ENCODE peak calls at places on chromosomes 2 and 18, in four cellular contexts. D is endothelial cell of umbilical vein, Q is HCT116, I is fibroblast of lung. E is an unnamed sample.

GRCh38 chr2:225486226-225486625 is 86.7 kb downstream of the NYAP2 start:
- DNase-seq in D (no peak), Q (no peak), I (no peak), E (no peak)

GRCh38 chr2:21020031-21020667 is 23.7 kb downstream of the APOB start:
- DNase-seq in D (no peak), Q (no peak), I (no peak), E (no peak)

GRCh38 chr2:42369551-42370229 is 8.7 kb upstream of the COX7A2L start:
- DNase-seq in D (no peak), Q (no peak), I (no peak), E (no peak)

GRCh38 chr2:59073257-59073656 is 832.1 kb upstream of the FANCL start:
- DNase-seq in D (no peak), Q (no peak), I (no peak), E (no peak)

GRCh38 chr2:182894174-182894573 is 27.7 kb upstream of the FRZB start:
- DNase-seq in D (no peak), Q (no peak), I (no peak), E (no peak)

GRCh38 chr2:233794128-233794658 is 16.1 kb downstream of the MROH2A start:
- DNase-seq in D (no peak), Q (no peak), I (no peak), E (no peak)

GRCh38 chr2:71923887-71924533 is 223.7 kb downstream of the CYP26B1 start:
- DNase-seq in D (peak; percentile 66), Q (peak; percentile 72), I (peak; percentile 76), E (peak; percentile 56)

GRCh38 chr18:6868033-6868432 is 138.5 kb downstream of the ARHGAP28 start:
- DNase-seq in D (no peak), Q (no peak), I (no peak), E (no peak)

GRCh38 chr2:235677276-235677788 is 183.5 kb downstream of the AGAP1 start:
- DNase-seq in D (no peak), Q (no peak), I (no peak), E (no peak)

GRCh38 chr2:119387381-119388129 is 20.8 kb downstream of the DBI start:
- DNase-seq in D (peak; percentile 20), Q (no peak), I (peak; percentile 73), E (peak; percentile 76)

GRCh38 chr2:75090770-75091515 is 108.4 kb downstream of the TACR1 start:
- DNase-seq in D (no peak), Q (no peak), I (no peak), E (no peak)

GRCh38 chr18:78934551-78935225 is 44.9 kb upstream of the SALL3 start:
- DNase-seq in D (no peak), Q (no peak), I (no peak), E (no peak)

GRCh38 chr2:180707867-180708205 is 272.6 kb upstream of the UBE2E3 start:
- DNase-seq in D (peak; percentile 26), Q (peak; percentile 16), I (peak; percentile 93), E (peak; percentile 96)

GRCh38 chr2:201127570-201127969 is 11.6 kb downstream of the CFLAR start:
- DNase-seq in D (peak; percentile 96), Q (no peak), I (peak; percentile 61), E (peak; percentile 69)

GRCh38 chr2:227127236-227127635 is 36.8 kb downstream of the COL4A4 start:
- DNase-seq in D (no peak), Q (no peak), I (no peak), E (no peak)

GRCh38 chr2:137380610-137381009 is 583.7 kb upstream of the HNMT start:
- DNase-seq in D (no peak), Q (no peak), I (no peak), E (peak; percentile 82)

GRCh38 chr18:37084912-37085311 is 256.0 kb downstream of the KIAA1328 start:
- DNase-seq in D (no peak), Q (no peak), I (no peak), E (no peak)

GRCh38 chr2:106638609-106639008 is 151.4 kb downstream of the CD8B2 start:
- DNase-seq in D (no peak), Q (no peak), I (no peak), E (no peak)

GRCh38 chr2:106108351-106108750 is 85.8 kb downstream of the UXS1 start:
- DNase-seq in D (peak; percentile 19), Q (no peak), I (peak; percentile 54), E (no peak)

GRCh38 chr2:43073373-43073772 is 153.0 kb downstream of the ZFP36L2 start:
- DNase-seq in D (no peak), Q (no peak), I (peak; percentile 92), E (peak; percentile 94)

GRCh38 chr2:239394978-239395377 is 5.8 kb downstream of the HDAC4 start:
- DNase-seq in D (no peak), Q (no peak), I (no peak), E (no peak)

GRCh38 chr2:207704031-207704430 is 7.4 kb upstream of the CCNYL1 start:
- DNase-seq in D (no peak), Q (no peak), I (no peak), E (no peak)

GRCh38 chr18:48220146-48220499 is 189.1 kb downstream of the ZBTB7C start:
- DNase-seq in D (no peak), Q (no peak), I (no peak), E (no peak)

GRCh38 chr2:60565472-60565871 is 12.0 kb upstream of the BCL11A start:
- DNase-seq in D (no peak), Q (peak; percentile 38), I (peak; percentile 31), E (no peak)

GRCh38 chr2:193463016-193463415 is 1268.3 kb upstream of the TMEFF2 start:
- DNase-seq in D (no peak), Q (no peak), I (no peak), E (no peak)

GRCh38 chr2:163748420-163748819 is 12.6 kb upstream of the FIGN start:
- DNase-seq in D (no peak), Q (no peak), I (no peak), E (peak; percentile 90)

GRCh38 chr2:62456721-62457539 is 49.1 kb downstream of the TMEM17 start:
- DNase-seq in D (peak; percentile 69), Q (no peak), I (peak; percentile 57), E (peak; percentile 74)

GRCh38 chr2:127719301-127720218 is 18.3 kb downstream of the SFT2D3 start:
- DNase-seq in D (no peak), Q (no peak), I (no peak), E (no peak)

GRCh38 chr2:2837768-2838547 is 506.9 kb upstream of the MYT1L start:
- DNase-seq in D (no peak), Q (no peak), I (no peak), E (no peak)

GRCh38 chr18:79982736-79983135 is 5.6 kb downstream of the TXNL4A start:
- DNase-seq in D (no peak), Q (no peak), I (peak; percentile 30), E (no peak)

GRCh38 chr2:118032169-118033013 is 18.5 kb upstream of the CCDC93 start:
- DNase-seq in D (peak; percentile 36), Q (no peak), I (peak; percentile 39), E (peak; percentile 23)

GRCh38 chr2:111209045-111209514 is 88.4 kb downstream of the BCL2L11 start:
- DNase-seq in D (no peak), Q (no peak), I (peak; percentile 50), E (peak; percentile 84)

GRCh38 chr2:136019825-136020224 is 34.4 kb upstream of the DARS1 start:
- DNase-seq in D (no peak), Q (no peak), I (no peak), E (no peak)

GRCh38 chr2:179861777-179862117 is 335 bp upstream of the ZNF385B start:
- DNase-seq in D (no peak), Q (no peak), I (peak; percentile 19), E (peak; percentile 2)

GRCh38 chr2:240501531-240501991 is 56.2 kb downstream of the ANKMY1 start:
- DNase-seq in D (no peak), Q (no peak), I (no peak), E (no peak)

GRCh38 chr2:120422761-120423160 is 76.8 kb downstream of the INHBB start:
- DNase-seq in D (no peak), Q (no peak), I (no peak), E (no peak)

GRCh38 chr18:59718108-59719057 is 21.2 kb upstream of the CCBE1 start:
- DNase-seq in D (peak; percentile 7), Q (no peak), I (peak; percentile 81), E (peak; percentile 81)

GRCh38 chr2:63842149-63843061 is 709 bp downstream of the UGP2 start:
- DNase-seq in D (peak; percentile 51), Q (no peak), I (peak; percentile 93), E (peak; percentile 56)

GRCh38 chr2:160406591-160407392 is 86.8 kb downstream of the RBMS1 start:
- DNase-seq in D (peak; percentile 77), Q (peak; percentile 24), I (peak; percentile 82), E (peak; percentile 80)

GRCh38 chr2:160409480-160409879 is 84.1 kb downstream of the RBMS1 start:
- DNase-seq in D (no peak), Q (no peak), I (no peak), E (no peak)

GRCh38 chr2:160408205-160408561 is 85.4 kb downstream of the RBMS1 start:
- DNase-seq in D (peak; percentile 27), Q (no peak), I (no peak), E (no peak)

GRCh38 chr2:160408575-160409291 is 84.9 kb downstream of the RBMS1 start:
- DNase-seq in D (peak; percentile 51), Q (no peak), I (no peak), E (no peak)

GRCh38 chr2:160407393-160408204 is 86.0 kb downstream of the RBMS1 start:
- DNase-seq in D (peak; percentile 60), Q (no peak), I (peak; percentile 51), E (peak; percentile 55)
- TF ChIP-seq CTCF in D (no peak), Q (no peak), I (peak; percentile 8), E (no peak)

GRCh38 chr2:25168256-25169072 is at the start of gene POMC:
- DNase-seq in D (peak; percentile 22), Q (no peak), I (peak; percentile 25), E (peak; percentile 3)
- TF ChIP-seq EZH2 in D (peak; percentile 91), Q (no peak), I (peak; percentile 82), E (peak; percentile 60)

GRCh38 chr18:34746614-34747013 is 36.5 kb downstream of the DTNA start:
- DNase-seq in D (no peak), Q (no peak), I (no peak), E (no peak)
- TF ChIP-seq CTCF in D (no peak), Q (no peak), I (no peak), E (no peak)

GRCh38 chr2:96526615-96527014 is 9.9 kb upstream of the ARID5A start:
- DNase-seq in D (no peak), Q (no peak), I (no peak), E (no peak)
- TF ChIP-seq EZH2 in D (no peak), Q (no peak), I (no peak), E (no peak)

GRCh38 chr2:46988733-46989481 is 73.3 kb upstream of the MCFD2 start:
- DNase-seq in D (no peak), Q (no peak), I (no peak), E (no peak)
- TF ChIP-seq CTCF in D (no peak), Q (peak; percentile 29), I (no peak), E (peak; percentile 28)

DNA sequence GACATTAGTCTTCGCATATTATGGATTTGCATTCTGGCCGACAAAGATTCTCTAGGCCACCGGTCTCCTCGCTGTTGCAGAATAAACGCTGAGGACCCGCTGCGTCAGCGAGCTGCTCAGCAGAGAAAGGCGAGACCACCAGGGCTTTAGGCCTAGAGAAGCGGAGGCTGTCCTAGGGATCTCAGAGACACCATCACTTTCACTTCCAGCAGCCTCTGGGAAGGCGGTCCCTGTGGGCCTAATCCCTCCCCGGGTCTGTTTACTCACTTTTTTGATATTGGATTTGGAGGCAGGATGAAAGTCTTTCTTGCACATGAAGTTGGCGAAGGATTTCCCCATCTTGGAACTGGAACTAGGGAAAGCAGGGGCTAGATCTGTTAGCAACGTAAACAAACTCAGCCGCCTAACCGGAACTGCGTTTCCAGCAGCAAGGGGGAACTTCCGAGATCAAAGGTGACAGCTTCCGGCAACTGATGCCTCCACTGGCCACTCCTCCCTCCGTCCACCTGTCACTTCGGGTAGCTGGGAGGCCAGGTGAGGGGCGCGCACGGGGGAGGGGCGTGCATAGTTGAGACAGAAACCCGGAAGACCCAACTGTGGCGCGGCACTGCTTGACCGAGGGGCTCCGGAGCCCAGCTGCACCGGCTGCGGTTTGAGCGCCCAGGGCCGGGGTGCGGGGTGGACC is at the start of gene SCRN3:
- DNase-seq in D (peak; percentile 85), Q (peak; percentile 68), I (peak; percentile 83), E (peak; percentile 76)
- TF ChIP-seq EZH2 in D (no peak), Q (no peak), I (no peak), E (no peak)

E was measured in mammary epithelial cell.